ENCODE peak calls at places on chromosomes 7 and 10, in five cellular contexts. One of them, this sample, is unnamed.

GRCh38 chr7:158112571-158113320 is 474.9 kb downstream of the PTPRN2 start:
- DNase-seq in SK-N-DZ: no peak
- DNase-seq in occipital lobe: no peak
- DNase-seq in caudate nucleus: no peak
- DNase-seq in activated T-helper 1 cell treated with anti-CD3 and anti-CD28 coated beads, Interleukin-2, amount 50 U/mL, for 16 hours: no peak
- DNase-seq in this sample: no peak

GRCh38 chr10:14661818-14662217 is 112.9 kb downstream of the FAM107B start:
- DNase-seq in occipital lobe: no peak
- DNase-seq in SK-N-DZ: no peak
- DNase-seq in activated T-helper 1 cell treated with anti-CD3 and anti-CD28 coated beads, Interleukin-2, amount 50 U/mL, for 16 hours: no peak
- DNase-seq in caudate nucleus: no peak
- DNase-seq in this sample: no peak

GRCh38 chr7:75962607-75963382 is 31.6 kb downstream of the TMEM120A start:
- DNase-seq in activated T-helper 1 cell treated with anti-CD3 and anti-CD28 coated beads, Interleukin-2, amount 50 U/mL, for 16 hours: no peak
- DNase-seq in occipital lobe: no peak
- DNase-seq in caudate nucleus: peak
- DNase-seq in SK-N-DZ: peak
- DNase-seq in this sample: no peak

GRCh38 chr10:111579473-111579872 is 502.6 kb downstream of the ADRA2A start:
- DNase-seq in activated T-helper 1 cell treated with anti-CD3 and anti-CD28 coated beads, Interleukin-2, amount 50 U/mL, for 16 hours: no peak
- DNase-seq in caudate nucleus: no peak
- DNase-seq in SK-N-DZ: no peak
- DNase-seq in occipital lobe: no peak
- DNase-seq in this sample: no peak

GRCh38 chr7:15314922-15315321 is 246.9 kb downstream of the AGMO start:
- DNase-seq in caudate nucleus: no peak
- DNase-seq in activated T-helper 1 cell treated with anti-CD3 and anti-CD28 coated beads, Interleukin-2, amount 50 U/mL, for 16 hours: no peak
- DNase-seq in SK-N-DZ: no peak
- DNase-seq in occipital lobe: no peak
- DNase-seq in this sample: no peak

GRCh38 chr7:138129551-138130165 is 53.4 kb downstream of the AKR1D1 start:
- DNase-seq in caudate nucleus: no peak
- DNase-seq in activated T-helper 1 cell treated with anti-CD3 and anti-CD28 coated beads, Interleukin-2, amount 50 U/mL, for 16 hours: no peak
- DNase-seq in SK-N-DZ: no peak
- DNase-seq in occipital lobe: no peak
- DNase-seq in this sample: no peak

GRCh38 chr10:43046288-43046991 is 30.4 kb upstream of the RET start:
- DNase-seq in SK-N-DZ: no peak
- DNase-seq in caudate nucleus: no peak
- DNase-seq in activated T-helper 1 cell treated with anti-CD3 and anti-CD28 coated beads, Interleukin-2, amount 50 U/mL, for 16 hours: no peak
- DNase-seq in occipital lobe: no peak
- DNase-seq in this sample: no peak

GRCh38 chr10:75286901-75287300 is 51.1 kb upstream of the COMTD1 start:
- DNase-seq in occipital lobe: no peak
- DNase-seq in caudate nucleus: no peak
- DNase-seq in activated T-helper 1 cell treated with anti-CD3 and anti-CD28 coated beads, Interleukin-2, amount 50 U/mL, for 16 hours: no peak
- DNase-seq in SK-N-DZ: no peak
- DNase-seq in this sample: no peak

GRCh38 chr10:78472542-78472890 is 438.9 kb downstream of the RPS24 start:
- DNase-seq in SK-N-DZ: no peak
- DNase-seq in occipital lobe: no peak
- DNase-seq in activated T-helper 1 cell treated with anti-CD3 and anti-CD28 coated beads, Interleukin-2, amount 50 U/mL, for 16 hours: no peak
- DNase-seq in caudate nucleus: no peak
- DNase-seq in this sample: peak

GRCh38 chr7:55439627-55440026 is 74.5 kb downstream of the LANCL2 start:
- DNase-seq in activated T-helper 1 cell treated with anti-CD3 and anti-CD28 coated beads, Interleukin-2, amount 50 U/mL, for 16 hours: no peak
- DNase-seq in occipital lobe: peak
- DNase-seq in SK-N-DZ: no peak
- DNase-seq in caudate nucleus: peak
- DNase-seq in this sample: peak

GRCh38 chr7:92714767-92715166 is 121.6 kb downstream of the CDK6 start:
- DNase-seq in caudate nucleus: no peak
- DNase-seq in activated T-helper 1 cell treated with anti-CD3 and anti-CD28 coated beads, Interleukin-2, amount 50 U/mL, for 16 hours: no peak
- DNase-seq in occipital lobe: no peak
- DNase-seq in SK-N-DZ: no peak
- DNase-seq in this sample: no peak

GRCh38 chr7:92766461-92767003 is 69.8 kb downstream of the CDK6 start:
- DNase-seq in activated T-helper 1 cell treated with anti-CD3 and anti-CD28 coated beads, Interleukin-2, amount 50 U/mL, for 16 hours: no peak
- DNase-seq in caudate nucleus: no peak
- DNase-seq in occipital lobe: no peak
- DNase-seq in SK-N-DZ: no peak
- DNase-seq in this sample: no peak

GRCh38 chr7:85186521-85187241 is at the start of gene SEMA3D:
- DNase-seq in occipital lobe: peak
- DNase-seq in SK-N-DZ: peak
- DNase-seq in caudate nucleus: peak
- DNase-seq in activated T-helper 1 cell treated with anti-CD3 and anti-CD28 coated beads, Interleukin-2, amount 50 U/mL, for 16 hours: no peak
- DNase-seq in this sample: peak

GRCh38 chr10:26697163-26697921 is at the start of gene PDSS1:
- DNase-seq in caudate nucleus: peak
- DNase-seq in occipital lobe: peak
- DNase-seq in SK-N-DZ: peak
- DNase-seq in activated T-helper 1 cell treated with anti-CD3 and anti-CD28 coated beads, Interleukin-2, amount 50 U/mL, for 16 hours: peak
- DNase-seq in this sample: peak

GRCh38 chr10:97063271-97063982 is 122.3 kb downstream of the SLIT1 start:
- DNase-seq in activated T-helper 1 cell treated with anti-CD3 and anti-CD28 coated beads, Interleukin-2, amount 50 U/mL, for 16 hours: no peak
- DNase-seq in caudate nucleus: no peak
- DNase-seq in SK-N-DZ: no peak
- DNase-seq in occipital lobe: no peak
- DNase-seq in this sample: no peak

GRCh38 chr7:27834179-27834921 is 94.4 kb downstream of the TAX1BP1 start:
- DNase-seq in activated T-helper 1 cell treated with anti-CD3 and anti-CD28 coated beads, Interleukin-2, amount 50 U/mL, for 16 hours: no peak
- DNase-seq in caudate nucleus: no peak
- DNase-seq in SK-N-DZ: no peak
- DNase-seq in occipital lobe: no peak
- DNase-seq in this sample: no peak

GRCh38 chr10:18216482-18216881 is 76.3 kb downstream of the CACNB2 start:
- DNase-seq in activated T-helper 1 cell treated with anti-CD3 and anti-CD28 coated beads, Interleukin-2, amount 50 U/mL, for 16 hours: no peak
- DNase-seq in occipital lobe: no peak
- DNase-seq in caudate nucleus: no peak
- DNase-seq in SK-N-DZ: no peak
- DNase-seq in this sample: no peak

GRCh38 chr10:114647545-114648138 is 10.4 kb downstream of the ABLIM1 start:
- DNase-seq in occipital lobe: no peak
- DNase-seq in caudate nucleus: no peak
- DNase-seq in activated T-helper 1 cell treated with anti-CD3 and anti-CD28 coated beads, Interleukin-2, amount 50 U/mL, for 16 hours: no peak
- DNase-seq in SK-N-DZ: no peak
- DNase-seq in this sample: no peak

GRCh38 chr7:117319211-117319610 is 3.6 kb downstream of the WNT2 start:
- DNase-seq in caudate nucleus: no peak
- DNase-seq in activated T-helper 1 cell treated with anti-CD3 and anti-CD28 coated beads, Interleukin-2, amount 50 U/mL, for 16 hours: no peak
- DNase-seq in occipital lobe: no peak
- DNase-seq in SK-N-DZ: no peak
- DNase-seq in this sample: no peak

GRCh38 chr7:108134486-108134885 is 4.3 kb upstream of the LAMB4 start:
- DNase-seq in caudate nucleus: no peak
- DNase-seq in activated T-helper 1 cell treated with anti-CD3 and anti-CD28 coated beads, Interleukin-2, amount 50 U/mL, for 16 hours: no peak
- DNase-seq in SK-N-DZ: no peak
- DNase-seq in occipital lobe: no peak
- DNase-seq in this sample: no peak

This sample was measured in BE2C.